ENCODE peak calls at places on chromosomes 12 and 14, in five cellular contexts. F, Z, P, E and R are unnamed samples.

GRCh38 chr14:59464651-59465569 is at the start of gene GPR135:
- DNase-seq in F (no peak), E (peak), P (peak), Z (peak), R (peak)

GRCh38 chr14:106657460-106657859 is 1131.1 kb downstream of the TMEM121 start:
- DNase-seq in P (peak), Z (peak), E (no peak), F (no peak), R (no peak)

GRCh38 chr12:94254270-94254669 is 105.9 kb downstream of the PLXNC1 start:
- DNase-seq in E (no peak), F (no peak), Z (no peak), P (no peak), R (no peak)

GRCh38 chr14:36665887-36666415 is 4.3 kb downstream of the PAX9 start:
- DNase-seq in P (no peak), E (no peak), F (no peak), Z (no peak), R (no peak)

GRCh38 chr12:89567691-89568239 is 41.9 kb upstream of the POC1B start:
- DNase-seq in F (no peak), E (no peak), Z (no peak), P (no peak), R (no peak)

GRCh38 chr12:4807116-4807783 is 87.0 kb downstream of the GALNT8 start:
- DNase-seq in P (no peak), F (no peak), Z (peak), E (no peak), R (no peak)

GRCh38 chr14:64736271-64737131 is 32.3 kb downstream of the PLEKHG3 start:
- DNase-seq in E (no peak), P (no peak), F (no peak), Z (no peak), R (peak)

GRCh38 chr12:49763006-49763591 is 21.7 kb downstream of the TMBIM6 start:
- DNase-seq in F (peak), P (peak), Z (peak), E (peak), R (peak)

GRCh38 chr14:91396959-91397815 is 20.4 kb downstream of the CCDC88C start:
- DNase-seq in E (no peak), Z (peak), P (peak), F (no peak), R (peak)

GRCh38 chr12:20269352-20270067 is 98.8 kb upstream of the PDE3A start:
- DNase-seq in F (no peak), P (no peak), E (no peak), Z (no peak), R (no peak)

GRCh38 chr14:80216818-80217217 is 5.5 kb upstream of the DIO2 start:
- DNase-seq in P (no peak), F (no peak), E (no peak), Z (no peak), R (no peak)